ENCODE peak calls at places on chromosomes 13 and 19, in five cellular contexts. D is lower leg skin, Y is BE2C, N is A549, W is heart right ventricle. I is an unnamed sample.

GRCh38 chr13:94705081-94705751 is 7.1 kb downstream of the SOX21 start:
- DNase-seq in D (no peak), Y (no peak), N (no peak), W (no peak), I (no peak)

GRCh38 chr19:33435706-33436359 is 62.3 kb downstream of the CEBPG start:
- DNase-seq in D (no peak), Y (no peak), N (no peak), W (no peak), I (no peak)

GRCh38 chr13:36965767-36966166 is 33.4 kb downstream of the ALG5 start:
- DNase-seq in D (no peak), Y (no peak), N (no peak), W (no peak), I (no peak)

GRCh38 chr13:94997126-94997525 is 284.8 kb upstream of the SOX21 start:
- DNase-seq in D (no peak), Y (no peak), N (no peak), W (no peak), I (no peak)

GRCh38 chr13:105165449-105166125 is 1369.9 kb downstream of the EFNB2 start:
- DNase-seq in D (no peak), Y (no peak), N (no peak), W (no peak), I (no peak)

GRCh38 chr13:28743499-28744083 is 24.8 kb upstream of the SLC46A3 start:
- DNase-seq in D (no peak), Y (no peak), N (no peak), W (no peak), I (no peak)

GRCh38 chr13:105442941-105443340 is 1092.5 kb downstream of the EFNB2 start:
- DNase-seq in D (peak), Y (no peak), N (peak), W (no peak), I (no peak)

GRCh38 chr13:26449063-26449848 is 108.2 kb upstream of the WASF3 start:
- DNase-seq in D (no peak), Y (no peak), N (no peak), W (no peak), I (no peak)

GRCh38 chr19:49852631-49853126 is 1.7 kb downstream of the PTOV1 start:
- DNase-seq in D (peak), Y (no peak), N (no peak), W (no peak), I (no peak)

GRCh38 chr13:92390217-92390616 is 836.4 kb upstream of the GPC6 start:
- DNase-seq in D (no peak), Y (no peak), N (no peak), W (no peak), I (no peak)

GRCh38 chr19:47351545-47351944 is 2.4 kb downstream of the DHX34 start:
- DNase-seq in D (no peak), Y (peak), N (peak), W (no peak), I (no peak)

GRCh38 chr13:48478401-48478800 is 54.5 kb downstream of the RCBTB2 start:
- DNase-seq in D (no peak), Y (no peak), N (no peak), W (no peak), I (no peak)

GRCh38 chr13:72504026-72504925 is 223.2 kb downstream of the MZT1 start:
- DNase-seq in D (no peak), Y (no peak), N (no peak), W (no peak), I (no peak)

GRCh38 chr13:46964789-46965527 is 68.1 kb upstream of the HTR2A start:
- DNase-seq in D (peak), Y (no peak), N (no peak), W (no peak), I (no peak)

GRCh38 chr19:54114340-54114826 is 1.1 kb downstream of the TFPT start:
- DNase-seq in D (no peak), Y (peak), N (no peak), W (peak), I (peak)

GRCh38 chr13:23870356-23871146 is 18.6 kb downstream of the MIPEP start:
- DNase-seq in D (no peak), Y (no peak), N (no peak), W (no peak), I (no peak)

GRCh38 chr19:14559916-14560775 is 11.7 kb downstream of the NDUFB7 start:
- DNase-seq in D (no peak), Y (no peak), N (no peak), W (peak), I (no peak)

GRCh38 chr19:8567522-8568172 is 9.6 kb downstream of the MYO1F start:
- DNase-seq in D (no peak), Y (no peak), N (no peak), W (peak), I (no peak)

GRCh38 chr13:98778749-98779148 is 26.3 kb upstream of the SLC15A1 start:
- DNase-seq in D (no peak), Y (no peak), N (no peak), W (no peak), I (no peak)

GRCh38 chr19:16945364-16945714 is 56.5 kb downstream of the F2RL3 start:
- DNase-seq in D (no peak), Y (no peak), N (no peak), W (no peak), I (no peak)

GRCh38 chr19:33396701-33397535 is 23.4 kb downstream of the CEBPG start:
- DNase-seq in D (no peak), Y (peak), N (no peak), W (no peak), I (no peak)

GRCh38 chr13:77620138-77620537 is 77.3 kb upstream of the SLAIN1 start:
- DNase-seq in D (no peak), Y (no peak), N (no peak), W (no peak), I (no peak)

GRCh38 chr19:18390075-18390909 is 4.3 kb downstream of the GDF15 start:
- DNase-seq in D (no peak), Y (no peak), N (no peak), W (no peak), I (no peak)

GRCh38 chr13:95530178-95530577 is 22.3 kb upstream of the CLDN10 start:
- DNase-seq in D (no peak), Y (no peak), N (no peak), W (no peak), I (no peak)

GRCh38 chr19:17393914-17394313 is at the start of gene CCDC194:
- DNase-seq in D (no peak), Y (no peak), N (no peak), W (no peak), I (no peak)

GRCh38 chr19:36256853-36257511 is 42.1 kb downstream of the ZNF146 start:
- DNase-seq in D (no peak), Y (no peak), N (no peak), W (no peak), I (no peak)
- TF ChIP-seq CTCF in D (no peak), Y (no peak), N (no peak), W (no peak), I (no peak)

GRCh38 chr19:35479278-35479677 is 11.0 kb downstream of the KRTDAP start:
- DNase-seq in D (no peak), Y (peak), N (no peak), W (no peak), I (no peak)
- TF ChIP-seq CTCF in D (no peak), Y (peak), N (no peak), W (no peak), I (no peak)

DNA sequence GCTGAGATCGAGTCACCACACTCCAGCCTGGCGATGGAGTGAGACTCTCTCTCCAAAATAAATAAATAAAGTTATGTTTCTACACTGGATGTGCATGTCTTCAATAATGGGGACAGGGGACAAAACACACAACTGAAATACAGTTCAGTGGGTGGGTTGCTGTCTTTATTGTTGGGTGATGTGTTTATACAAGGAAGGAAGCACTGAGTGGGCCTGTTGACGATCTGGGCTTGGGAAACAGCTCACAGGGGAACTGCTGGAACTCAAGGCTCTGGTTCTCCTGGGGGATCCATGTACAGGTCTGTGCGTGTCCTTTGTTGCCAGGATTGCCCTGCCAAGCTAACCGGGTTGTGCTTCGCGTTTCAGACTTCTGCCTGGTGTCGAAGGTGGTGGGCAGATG is 18.9 kb downstream of the SPINT2 start:
- DNase-seq in D (no peak), Y (no peak), N (no peak), W (no peak), I (no peak)
- TF ChIP-seq CTCF in D (no peak), Y (no peak), N (no peak), W (no peak), I (no peak)

GRCh38 chr13:108657520-108657919 is 28.1 kb downstream of the MYO16 start:
- DNase-seq in D (no peak), Y (no peak), N (no peak), W (no peak), I (no peak)
- TF ChIP-seq CTCF in D (no peak), Y (no peak), N (no peak), W (no peak), I (no peak)

GRCh38 chr19:55117636-55118391 is at the start of gene PPP1R12C:
- DNase-seq in D (peak), Y (peak), N (peak), W (peak), I (peak)

GRCh38 chr19:55115446-55116065 is 1.9 kb downstream of the PPP1R12C start:
- DNase-seq in D (no peak), Y (no peak), N (no peak), W (no peak), I (no peak)

GRCh38 chr19:55114566-55115145 is 2.8 kb downstream of the PPP1R12C start:
- DNase-seq in D (no peak), Y (no peak), N (no peak), W (no peak), I (no peak)

GRCh38 chr19:55117063-55117635 is 288 bp downstream of the PPP1R12C start:
- DNase-seq in D (no peak), Y (no peak), N (no peak), W (peak), I (peak)

GRCh38 chr19:55116232-55117062 is 990 bp downstream of the PPP1R12C start:
- DNase-seq in D (peak), Y (peak), N (peak), W (peak), I (peak)
- TF ChIP-seq CTCF in D (no peak), Y (no peak), N (no peak), W (no peak), I (no peak)